ENCODE peak calls at places on chromosome 17, in four cellular contexts. V, E, J and R are unnamed samples.

GRCh38 chr17:82497483-82498405 is 21.8 kb upstream of the FOXK2 start:
- DNase-seq in V (no peak), E (no peak), J (no peak), R (no peak)

GRCh38 chr17:77420804-77421634 is 280.2 kb downstream of the SEC14L1 start:
- DNase-seq in V (peak; percentile 74), E (no peak), J (no peak), R (peak; percentile 72)

GRCh38 chr17:3963214-3964201 is 729 bp downstream of the ATP2A3 start:
- DNase-seq in V (peak; percentile 32), E (no peak), J (no peak), R (peak; percentile 54)

GRCh38 chr17:50261051-50261915 is 13.0 kb upstream of the TMEM92 start:
- DNase-seq in V (peak; percentile 6), E (no peak), J (no peak), R (peak; percentile 29)

GRCh38 chr17:50363217-50364060 is 9.5 kb downstream of the MRPL27 start:
- DNase-seq in V (no peak), E (no peak), J (peak; percentile 46), R (peak; percentile 82)

GRCh38 chr17:67434061-67434525 is 57.0 kb downstream of the PITPNC1 start:
- DNase-seq in V (no peak), E (no peak), J (no peak), R (no peak)

GRCh38 chr17:58263773-58264172 is 17.0 kb downstream of the MPO start:
- DNase-seq in V (no peak), E (no peak), J (no peak), R (no peak)

GRCh38 chr17:78935419-78936323 is 10.5 kb upstream of the TIMP2 start:
- DNase-seq in V (no peak), E (no peak), J (no peak), R (peak; percentile 97)

GRCh38 chr17:52536466-52536865 is 378.0 kb upstream of the CA10 start:
- DNase-seq in V (no peak), E (no peak), J (no peak), R (no peak)

GRCh38 chr17:49815761-49816281 is 27.3 kb downstream of the KAT7 start:
- DNase-seq in V (no peak), E (no peak), J (no peak), R (no peak)

GRCh38 chr17:66945451-66945850 is 19.1 kb upstream of the CACNG4 start:
- DNase-seq in V (no peak), E (no peak), J (no peak), R (no peak)

GRCh38 chr17:2959371-2960130 is 103.9 kb downstream of the OR1D5 start:
- DNase-seq in V (no peak), E (no peak), J (no peak), R (no peak)

GRCh38 chr17:42866631-42867575 is 15.9 kb downstream of the AOC3 start:
- DNase-seq in V (no peak), E (no peak), J (peak; percentile 68), R (no peak)

GRCh38 chr17:81065500-81065899 is 30.5 kb downstream of the BAIAP2 start:
- DNase-seq in V (no peak), E (no peak), J (no peak), R (no peak)

GRCh38 chr17:80990921-80991644 is 558 bp upstream of the CHMP6 start:
- DNase-seq in V (no peak), E (no peak), J (peak; percentile 82), R (peak; percentile 45)

GRCh38 chr17:71327376-71328059 is 793.3 kb upstream of the SOX9 start:
- DNase-seq in V (no peak), E (no peak), J (no peak), R (no peak)

GRCh38 chr17:17398188-17398927 is 78.4 kb upstream of the MED9 start:
- DNase-seq in V (no peak), E (no peak), J (no peak), R (no peak)

GRCh38 chr17:1200440-1200839 is 20.7 kb upstream of the ABR start:
- DNase-seq in V (no peak), E (no peak), J (no peak), R (no peak)

GRCh38 chr17:66348605-66349165 is 46.3 kb downstream of the PRKCA start:
- DNase-seq in V (peak; percentile 59), E (peak; percentile 22), J (peak; percentile 68), R (peak; percentile 48)

GRCh38 chr17:16974569-16975265 is 2.8 kb upstream of the TNFRSF13B start:
- DNase-seq in V (no peak), E (no peak), J (no peak), R (no peak)

GRCh38 chr17:39237586-39237985 is 11.8 kb upstream of the STAC2 start:
- DNase-seq in V (no peak), E (no peak), J (no peak), R (no peak)

GRCh38 chr17:17467021-17467420 is 9.8 kb upstream of the MED9 start:
- DNase-seq in V (no peak), E (no peak), J (no peak), R (no peak)

GRCh38 chr17:64264891-64265290 is 1.8 kb upstream of the TEX2 start:
- DNase-seq in V (no peak), E (no peak), J (no peak), R (no peak)

GRCh38 chr17:76405967-76406647 is 21.7 kb downstream of the SPHK1 start:
- DNase-seq in V (peak; percentile 89), E (no peak), J (no peak), R (peak; percentile 92)

GRCh38 chr17:38476549-38476948 is 48.3 kb downstream of the ARHGAP23 start:
- DNase-seq in V (no peak), E (no peak), J (no peak), R (no peak)

GRCh38 chr17:35083071-35083470 is 19.6 kb upstream of the RFFL start:
- DNase-seq in V (no peak), E (no peak), J (no peak), R (no peak)

GRCh38 chr17:77826132-77826873 is 132.2 kb upstream of the TNRC6C start:
- DNase-seq in V (no peak), E (no peak), J (no peak), R (peak; percentile 7)

GRCh38 chr17:58679263-58680037 is 12.4 kb downstream of the TEX14 start:
- DNase-seq in V (peak; percentile 62), E (peak; percentile 100), J (peak; percentile 78), R (no peak)

GRCh38 chr17:80783971-80784370 is 207.7 kb upstream of the CHMP6 start:
- DNase-seq in V (no peak), E (no peak), J (no peak), R (no peak)

GRCh38 chr17:43892672-43892975 is 14.7 kb downstream of the MPP2 start:
- DNase-seq in V (no peak), E (no peak), J (no peak), R (no peak)

DNA sequence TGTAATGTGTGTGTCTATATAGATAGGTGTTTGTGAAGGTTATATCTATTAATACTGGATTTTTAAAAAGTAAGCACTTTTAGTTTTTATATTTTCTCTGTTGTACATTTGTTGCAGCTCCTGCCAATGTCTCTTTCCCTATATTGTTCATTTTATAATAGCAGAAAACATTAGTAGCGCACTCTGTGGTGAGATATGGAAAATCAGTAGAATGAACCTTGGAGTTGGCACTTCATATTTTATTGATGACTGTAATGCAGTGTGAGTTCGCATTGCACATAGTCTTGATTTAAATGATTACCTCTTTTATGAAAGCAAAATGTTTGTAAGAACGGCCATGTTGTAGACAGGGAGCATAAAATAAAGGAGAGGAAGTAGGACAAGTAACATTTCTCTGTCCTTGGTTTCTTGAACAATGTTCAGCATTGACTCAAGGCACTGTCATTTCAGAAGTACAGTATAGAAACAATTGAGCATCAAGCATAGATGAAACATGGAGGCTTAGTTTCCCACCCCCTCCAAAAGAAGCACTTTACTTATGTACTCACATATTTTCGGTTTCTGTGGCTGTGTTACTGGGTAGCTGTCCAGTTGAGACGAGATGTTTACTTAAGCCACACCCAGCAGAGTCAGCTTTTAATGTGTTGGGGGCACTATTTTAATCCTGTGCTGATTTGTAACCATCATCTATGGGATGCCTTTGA is 74.0 kb downstream of the TANC2 start:
- DNase-seq in V (no peak), E (peak; percentile 37), J (no peak), R (no peak)
- TF ChIP-seq ELF1 in V (no peak), E (no peak), J (no peak), R (no peak)

DNA sequence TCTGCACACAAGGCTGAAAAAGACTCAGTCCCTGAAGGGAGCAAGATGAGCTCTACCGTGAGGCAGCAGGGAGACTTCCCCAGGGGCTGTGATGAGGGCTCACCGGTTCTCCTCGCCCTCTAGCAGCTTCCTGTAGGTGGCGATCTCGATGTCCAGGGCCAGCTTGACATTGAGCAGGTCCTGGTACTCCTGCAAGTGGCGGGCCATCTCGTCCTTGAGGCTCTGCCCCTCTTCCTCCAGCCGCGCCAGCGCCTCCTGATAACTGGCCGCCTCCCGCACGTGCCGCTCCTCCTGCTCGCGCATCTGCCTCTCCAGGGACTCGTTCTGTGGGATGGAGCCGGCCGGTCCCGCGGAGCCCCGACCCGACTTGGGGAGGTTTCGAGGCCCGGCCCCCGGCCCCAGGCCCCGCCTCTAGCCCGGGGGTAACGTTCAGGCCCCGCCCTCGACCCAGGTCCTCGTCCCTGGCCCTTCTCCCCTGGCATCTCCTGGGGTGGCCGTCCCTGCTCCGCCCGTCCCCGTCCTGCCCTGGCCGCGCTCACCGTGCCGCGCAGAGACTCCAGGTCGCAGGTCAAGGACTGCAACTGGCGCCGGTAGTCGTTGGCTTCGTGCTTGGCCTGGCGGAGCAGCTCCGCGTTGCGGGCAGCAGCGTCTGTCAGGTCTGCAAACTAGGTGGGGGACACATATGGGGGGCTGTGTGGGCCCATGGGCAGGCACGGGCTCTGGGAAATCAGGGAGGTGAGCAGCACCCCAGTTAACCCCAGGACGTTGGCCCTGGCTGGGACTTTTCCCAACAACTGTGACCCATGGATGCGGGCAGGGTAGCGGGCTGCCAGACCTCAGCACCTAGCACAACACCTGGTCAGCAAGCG is 3.9 kb downstream of the GFAP start:
- DNase-seq in V (peak; percentile 70), E (peak; percentile 35), J (peak; percentile 74), R (peak; percentile 77)
- TF ChIP-seq ELF1 in V (no peak), E (no peak), J (no peak), R (no peak)

GRCh38 chr17:75392559-75392958 is 12.9 kb downstream of the GRB2 start:
- DNase-seq in V (no peak), E (no peak), J (no peak), R (no peak)
- TF ChIP-seq ELF1 in V (no peak), E (no peak), J (no peak), R (no peak)

GRCh38 chr17:75370288-75370687 is 35.2 kb downstream of the GRB2 start:
- DNase-seq in V (no peak), E (no peak), J (no peak), R (no peak)

GRCh38 chr17:75366432-75366831 is 39.0 kb downstream of the GRB2 start:
- DNase-seq in V (no peak), E (no peak), J (no peak), R (no peak)

GRCh38 chr17:75365931-75366275 is 39.6 kb downstream of the GRB2 start:
- DNase-seq in V (no peak), E (no peak), J (no peak), R (no peak)

GRCh38 chr17:75365009-75365930 is 40.2 kb downstream of the GRB2 start:
- DNase-seq in V (no peak), E (no peak), J (no peak), R (peak; percentile 41)

GRCh38 chr17:75367312-75367711 is 38.2 kb downstream of the GRB2 start:
- DNase-seq in V (no peak), E (no peak), J (no peak), R (no peak)
- TF ChIP-seq ELF1 in V (no peak), E (no peak), J (no peak), R (no peak)